ENCODE peak calls at places on chromosomes 11 and 22, in five cellular contexts. H is mesendoderm, C is colonic mucosa, N is gastrocnemius medialis, G is tibial nerve. B is an unnamed sample. For H3K36me3, the result is how much of the 10 kb centered on the place peaks cover.

GRCh38 chr22:23621082-23621780 is 10.9 kb downstream of the DRICH1 start:
- DNase-seq in H (no peak), C (peak), N (no peak), G (no peak), B (no peak)

GRCh38 chr22:47190276-47190956 is 428.0 kb downstream of the TBC1D22A start:
- DNase-seq in H (no peak), C (no peak), N (no peak), G (peak), B (no peak)

GRCh38 chr11:12007769-12008737 is at the start of gene DKK3:
- DNase-seq in H (peak), C (no peak), N (no peak), G (no peak), B (no peak)

GRCh38 chr11:69926376-69927050 is 107.3 kb upstream of the FGF3 start:
- DNase-seq in H (no peak), C (no peak), N (no peak), G (no peak), B (peak)

GRCh38 chr22:50737728-50738648 is at the start of gene ACR:
- DNase-seq in H (no peak), C (peak), N (peak), G (no peak), B (no peak)

GRCh38 chr11:61266602-61267001 is 25.6 kb downstream of the PGA5 start:
- DNase-seq in H (no peak), C (no peak), N (no peak), G (no peak), B (no peak)

GRCh38 chr22:47372111-47372581 is 609.7 kb downstream of the TBC1D22A start:
- DNase-seq in H (no peak), C (no peak), N (no peak), G (no peak), B (peak)

GRCh38 chr11:133403900-133404299 is 128.4 kb downstream of the OPCML start:
- DNase-seq in H (peak), C (no peak), N (no peak), G (no peak), B (no peak)

GRCh38 chr11:118921929-118922744 is 3.6 kb downstream of the BCL9L start:
- DNase-seq in H (peak), C (peak), N (peak), G (peak), B (peak)

GRCh38 chr22:46773074-46773473 is 10.6 kb downstream of the TBC1D22A start:
- DNase-seq in H (no peak), C (no peak), N (no peak), G (no peak), B (no peak)

GRCh38 chr11:73307323-73308002 is 613 bp upstream of the ARHGEF17 start:
- DNase-seq in H (peak), C (peak), N (peak), G (peak), B (peak)

GRCh38 chr11:121309688-121310087 is 17.1 kb downstream of the SC5D start:
- DNase-seq in H (no peak), C (no peak), N (no peak), G (no peak), B (no peak)

GRCh38 chr22:19349778-19350475 is 58.4 kb upstream of the CLTCL1 start:
- DNase-seq in H (no peak), C (no peak), N (no peak), G (no peak), B (no peak)
- H3K36me3 ChIP-seq in H (under half), C (under half), N (under half), G (under half), B (under half)

GRCh38 chr22:28023774-28024173 is 104.7 kb upstream of the PITPNB start:
- DNase-seq in H (peak), C (peak), N (no peak), G (no peak), B (peak)

GRCh38 chr22:28025866-28026575 is 107.0 kb upstream of the PITPNB start:
- DNase-seq in H (no peak), C (peak), N (no peak), G (no peak), B (peak)

GRCh38 chr22:28023036-28023435 is 104.0 kb upstream of the PITPNB start:
- DNase-seq in H (no peak), C (peak), N (no peak), G (no peak), B (peak)

GRCh38 chr22:28024422-28024888 is 105.4 kb upstream of the PITPNB start:
- DNase-seq in H (no peak), C (peak), N (peak), G (no peak), B (no peak)

GRCh38 chr22:28025333-28025732 is 106.3 kb upstream of the PITPNB start:
- DNase-seq in H (no peak), C (peak), N (no peak), G (no peak), B (peak)
- H3K36me3 ChIP-seq in H (under half), C (under half), N (under half), G (under half), B (under half)

GRCh38 chr11:67434395-67434881 is 3.0 kb downstream of the PTPRCAP start:
- DNase-seq in H (no peak), C (no peak), N (no peak), G (no peak), B (no peak)
- H3K36me3 ChIP-seq in H (under half), C (under half), N (under half), G (under half), B (under half)

DNA sequence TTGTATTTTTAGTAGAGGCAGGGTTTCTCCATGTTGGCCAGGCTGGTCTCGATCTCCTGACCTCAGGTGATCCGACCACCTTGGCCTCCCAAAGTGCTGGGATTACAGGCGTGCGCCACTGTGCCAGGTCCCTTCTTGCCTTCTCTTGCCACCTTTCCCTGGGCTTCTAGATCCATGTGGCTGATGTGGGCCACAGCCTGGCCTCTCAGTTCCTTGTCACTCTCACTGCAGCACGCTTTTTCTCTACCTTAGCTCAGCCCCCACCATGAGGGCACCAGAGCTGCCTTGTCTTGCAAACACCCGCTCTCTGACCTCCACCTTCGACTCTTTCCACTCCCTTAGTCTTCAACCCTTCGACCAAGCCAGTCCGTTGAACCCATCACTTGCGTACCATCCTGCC is 7.5 kb downstream of the CAPN1 start:
- DNase-seq in H (no peak), C (no peak), N (no peak), G (no peak), B (no peak)
- H3K36me3 ChIP-seq in H (under half), C (under half), N (under half), G (under half), B (under half)

GRCh38 chr22:26541167-26541819 is 29.0 kb upstream of the TFIP11 start:
- DNase-seq in H (no peak), C (no peak), N (no peak), G (no peak), B (no peak)
- H3K36me3 ChIP-seq in H (under half), C (under half), N (under half), G (under half), B (under half)

GRCh38 chr11:92440701-92441338 is 216.2 kb downstream of the FAT3 start:
- DNase-seq in H (peak), C (no peak), N (no peak), G (no peak), B (no peak)
- H3K36me3 ChIP-seq in H (under half), C (under half), N (under half), G (under half), B (under half)

DNA sequence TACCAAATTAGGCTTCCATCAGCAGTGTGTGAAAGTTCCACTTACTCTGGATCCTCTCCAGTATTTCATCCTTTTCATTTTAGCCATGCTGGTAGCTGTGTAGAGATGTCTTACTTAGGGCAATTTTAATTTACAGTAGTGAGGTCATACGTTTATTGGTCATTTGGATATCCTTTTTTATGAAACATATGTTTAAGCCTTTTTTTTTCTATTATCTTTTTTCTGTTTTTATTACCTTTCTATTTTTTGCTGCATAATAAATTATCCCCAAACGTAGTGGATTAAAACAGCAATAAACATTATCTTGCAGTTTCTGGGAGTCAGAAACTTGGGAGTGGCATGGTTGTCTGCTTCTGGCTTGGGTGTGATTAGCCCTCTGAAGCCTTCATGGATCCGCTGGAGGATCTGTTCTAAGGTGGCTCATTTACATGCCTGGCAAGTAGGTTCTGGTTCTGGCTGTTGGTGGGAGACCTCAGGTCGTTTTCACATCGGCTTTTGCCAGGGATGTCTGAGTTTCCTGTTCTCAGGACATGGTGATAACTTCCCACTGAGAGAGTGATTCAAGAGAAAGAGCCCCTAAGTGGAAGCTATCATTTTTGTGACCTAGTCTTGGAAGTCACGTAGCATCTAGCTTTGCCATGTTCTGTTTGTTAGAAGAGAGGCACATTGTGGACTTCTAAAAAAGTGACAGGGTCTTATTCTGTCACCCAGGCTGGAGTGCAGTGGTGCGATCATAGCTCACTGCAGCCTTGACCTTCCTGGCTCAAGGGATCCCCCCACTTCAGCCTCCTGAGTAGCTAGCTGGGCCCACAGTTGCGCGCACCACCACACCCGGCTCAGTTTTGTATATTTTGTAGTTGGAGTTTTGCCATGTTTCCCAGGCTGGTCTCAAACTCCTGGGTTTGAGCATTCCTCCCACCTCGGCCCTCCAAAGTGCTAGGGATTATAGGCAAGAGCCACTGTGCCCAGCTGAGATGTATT is 38.6 kb downstream of the PPP6R3 start:
- DNase-seq in H (peak), C (no peak), N (no peak), G (no peak), B (no peak)
- H3K36me3 ChIP-seq in H (under half), C (under half), N (under half), G (under half), B (under half)

GRCh38 chr11:126718319-126718718 is 282.3 kb downstream of the KIRREL3 start:
- DNase-seq in H (peak), C (no peak), N (no peak), G (no peak), B (no peak)
- H3K36me3 ChIP-seq in H (under half), C (under half), N (under half), G (under half), B (under half)